ENCODE peak calls at places on chromosome 19, in five cellular contexts. N, M, F, R and G are unnamed samples.
A peak's percentile ranks its signal among the peaks of the same experiment; 100 is the strongest.

GRCh38 chr19:46088101-46088500 is 36.4 kb downstream of the IGFL3 start:
- DNase-seq in N (no peak), M (no peak), F (no peak), R (no peak), G (no peak)

GRCh38 chr19:53532362-53532761 is 5.6 kb upstream of the ZNF331 start:
- DNase-seq in N (no peak), M (no peak), F (no peak), R (no peak), G (no peak)

GRCh38 chr19:12965017-12965811 is 4.2 kb upstream of the DAND5 start:
- DNase-seq in N (peak; percentile 78), M (peak; percentile 93), F (no peak), R (peak; percentile 77), G (peak; percentile 90)

GRCh38 chr19:6891761-6892385 is 4.5 kb downstream of the ADGRE1 start:
- DNase-seq in N (no peak), M (no peak), F (no peak), R (no peak), G (no peak)

GRCh38 chr19:29418106-29418684 is 107.6 kb upstream of the VSTM2B start:
- DNase-seq in N (no peak), M (no peak), F (no peak), R (no peak), G (no peak)

GRCh38 chr19:29596885-29597525 is 9.1 kb upstream of the POP4 start:
- DNase-seq in N (peak; percentile 34), M (no peak), F (no peak), R (no peak), G (no peak)

GRCh38 chr19:35449347-35450043 is 1.4 kb downstream of the FFAR2 start:
- DNase-seq in N (no peak), M (no peak), F (no peak), R (no peak), G (no peak)

GRCh38 chr19:42246143-42246868 is 3.9 kb upstream of the GSK3A start:
- DNase-seq in N (peak; percentile 83), M (peak; percentile 88), F (peak; percentile 92), R (peak; percentile 87), G (peak; percentile 62)

GRCh38 chr19:2042485-2043268 is 8.4 kb downstream of the MKNK2 start:
- DNase-seq in N (peak; percentile 39), M (peak; percentile 76), F (peak; percentile 82), R (no peak), G (peak; percentile 36)

GRCh38 chr19:54315956-54316355 is 3.0 kb upstream of the LILRA5 start:
- DNase-seq in N (no peak), M (no peak), F (peak; percentile 69), R (no peak), G (no peak)

GRCh38 chr19:14023404-14024235 is 4.3 kb upstream of the RLN3 start:
- DNase-seq in N (peak; percentile 80), M (peak; percentile 77), F (no peak), R (peak; percentile 52), G (peak; percentile 82)

GRCh38 chr19:55432355-55432959 is 10.6 kb downstream of the SHISA7 start:
- DNase-seq in N (no peak), M (no peak), F (no peak), R (no peak), G (no peak)

GRCh38 chr19:8332976-8333770 is 9.9 kb downstream of the KANK3 start:
- DNase-seq in N (no peak), M (peak; percentile 63), F (no peak), R (peak; percentile 78), G (no peak)

GRCh38 chr19:46605356-46605821 is 4.3 kb downstream of the CALM3 start:
- DNase-seq in N (no peak), M (no peak), F (peak; percentile 73), R (no peak), G (no peak)

GRCh38 chr19:14089412-14089661 is 1.2 kb downstream of the SAMD1 start:
- DNase-seq in N (peak; percentile 33), M (no peak), F (no peak), R (no peak), G (no peak)

GRCh38 chr19:5937550-5937949 is 23.5 kb downstream of the CAPS start:
- DNase-seq in N (no peak), M (peak; percentile 13), F (no peak), R (no peak), G (no peak)

GRCh38 chr19:48364564-48365363 is 597 bp downstream of the SYNGR4 start:
- DNase-seq in N (no peak), M (no peak), F (no peak), R (no peak), G (no peak)

GRCh38 chr19:47427241-47428176 is 8.2 kb upstream of the MEIS3 start:
- DNase-seq in N (peak; percentile 68), M (peak; percentile 74), F (no peak), R (peak; percentile 40), G (peak; percentile 70)

GRCh38 chr19:11486661-11487503 is 6.0 kb upstream of the ELAVL3 start:
- DNase-seq in N (no peak), M (no peak), F (no peak), R (no peak), G (no peak)

GRCh38 chr19:55264531-55264930 is 5.7 kb upstream of the PPP6R1 start:
- DNase-seq in N (no peak), M (no peak), F (no peak), R (no peak), G (no peak)

GRCh38 chr19:15570420-15570819 is 44.6 kb upstream of the CYP4F8 start:
- DNase-seq in N (no peak), M (no peak), F (no peak), R (no peak), G (no peak)

GRCh38 chr19:14333101-14333871 is 48.0 kb upstream of the ADGRE5 start:
- DNase-seq in N (peak; percentile 75), M (peak; percentile 77), F (no peak), R (no peak), G (peak; percentile 67)

GRCh38 chr19:48484931-48485612 is 15.9 kb downstream of the CYTH2 start:
- DNase-seq in N (no peak), M (no peak), F (no peak), R (no peak), G (no peak)

GRCh38 chr19:5480427-5480836 is 25.2 kb downstream of the ZNRF4 start:
- DNase-seq in N (peak; percentile 38), M (peak; percentile 68), F (no peak), R (no peak), G (peak; percentile 73)

GRCh38 chr19:51091895-51092873 is 9.5 kb upstream of the KLK14 start:
- DNase-seq in N (no peak), M (no peak), F (no peak), R (no peak), G (no peak)

GRCh38 chr19:50893047-50893737 is 18.0 kb downstream of the KLK4 start:
- DNase-seq in N (no peak), M (no peak), F (no peak), R (no peak), G (peak; percentile 24)

GRCh38 chr19:43605875-43606568 is 5.9 kb upstream of the SRRM5 start:
- DNase-seq in N (no peak), M (no peak), F (no peak), R (no peak), G (no peak)

GRCh38 chr19:33194884-33195710 is 967 bp downstream of the LRP3 start:
- DNase-seq in N (peak; percentile 69), M (peak; percentile 80), F (no peak), R (no peak), G (peak; percentile 64)

GRCh38 chr19:33196446-33197193 is 2.5 kb downstream of the LRP3 start:
- DNase-seq in N (no peak), M (no peak), F (no peak), R (peak; percentile 6), G (no peak)

GRCh38 chr19:33195711-33196347 is 1.7 kb downstream of the LRP3 start:
- DNase-seq in N (no peak), M (no peak), F (no peak), R (peak; percentile 24), G (no peak)

GRCh38 chr19:33199441-33200265 is 5.5 kb downstream of the LRP3 start:
- DNase-seq in N (no peak), M (peak; percentile 34), F (no peak), R (no peak), G (no peak)

DNA sequence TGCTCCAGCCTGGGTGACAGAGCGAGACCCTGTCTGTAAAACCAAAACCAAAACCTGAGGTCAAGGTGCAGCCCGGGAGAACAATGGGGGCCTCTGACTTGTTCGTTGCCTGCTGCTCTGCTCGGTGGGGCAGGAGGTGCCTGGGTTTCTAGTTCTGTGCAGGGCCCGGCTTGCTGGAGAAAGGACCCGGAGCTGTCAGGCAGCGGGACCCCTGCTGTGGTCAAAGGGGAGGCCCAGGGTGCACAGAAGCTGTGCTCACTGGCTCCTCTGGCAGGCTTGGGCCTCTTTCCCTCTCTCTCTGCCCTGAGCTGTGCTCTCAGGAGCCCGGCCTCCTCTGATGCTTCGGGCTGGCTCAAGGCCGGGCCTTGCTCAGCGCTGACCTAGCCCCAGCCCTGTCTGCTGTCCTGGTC is 3.5 kb downstream of the LRP3 start:
- DNase-seq in N (no peak), M (no peak), F (no peak), R (no peak), G (no peak)
- H3K4me1 ChIP-seq in N (no peaks in the 10 kb centered on the region), M (peaks cover 3% of the 10 kb centered on the region), F (peaks cover 11% of the 10 kb centered on the region), R (peaks cover 9% of the 10 kb centered on the region), G (peaks cover 5% of the 10 kb centered on the region)

DNA sequence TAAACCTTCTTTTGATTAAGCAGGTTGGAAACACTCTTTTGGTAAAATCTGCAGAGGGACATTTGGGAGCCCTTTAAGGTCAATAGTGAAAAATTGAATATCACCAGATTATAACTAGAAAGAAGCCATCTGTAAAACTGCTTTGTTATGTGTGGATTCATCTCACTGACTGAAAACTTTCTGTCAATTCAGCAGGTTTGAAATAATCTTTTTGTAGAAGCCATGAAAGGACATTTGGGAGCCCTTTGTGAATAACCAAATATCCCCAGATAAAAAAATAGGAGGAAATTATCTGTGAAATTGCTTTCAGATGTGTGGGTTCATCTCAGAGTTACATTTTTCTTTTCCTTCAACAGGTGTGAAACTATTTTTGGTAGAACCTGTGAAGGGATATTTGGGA is 1690.7 kb downstream of the UQCRFS1 start:
- DNase-seq in N (no peak), M (no peak), F (no peak), R (no peak), G (no peak)
- H3K4me1 ChIP-seq in N (no peaks in the 10 kb centered on the region), M (no peaks in the 10 kb centered on the region), F (no peaks in the 10 kb centered on the region), R (no peaks in the 10 kb centered on the region), G (no peaks in the 10 kb centered on the region)

DNA sequence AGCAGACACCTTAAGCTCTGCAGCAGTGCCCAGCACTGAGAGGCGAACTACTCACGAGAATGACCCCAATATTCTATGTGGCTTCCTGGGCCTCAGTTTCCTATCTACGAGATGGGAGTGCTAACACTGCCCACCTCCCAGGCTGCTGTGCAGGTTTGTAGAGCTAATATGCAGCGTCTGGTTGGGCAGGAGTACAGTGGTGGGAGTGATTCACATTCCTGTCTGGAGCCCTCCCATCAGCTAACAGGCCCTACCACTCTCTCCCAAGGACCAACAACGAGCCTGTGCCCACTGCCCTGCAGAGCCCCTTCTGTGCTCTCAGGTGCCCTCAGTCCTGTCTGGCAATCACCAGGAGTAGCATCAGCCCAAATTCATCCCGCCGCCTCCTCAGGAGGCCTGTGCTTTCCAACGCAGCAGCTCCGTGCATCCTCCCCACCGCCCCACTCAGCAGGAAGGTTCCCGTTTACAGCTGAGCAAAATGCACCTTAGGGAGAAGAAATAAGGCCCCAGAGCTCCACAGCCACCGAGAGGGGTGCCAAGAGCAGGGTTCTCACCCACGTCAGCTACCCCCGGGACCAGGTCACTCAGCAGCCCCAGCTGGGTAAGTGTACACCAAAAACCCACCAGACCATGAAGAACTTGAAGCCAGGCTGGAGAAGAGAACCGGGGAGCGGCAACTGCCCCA is 6.6 kb downstream of the AKT2 start:
- DNase-seq in N (no peak), M (peak; percentile 33), F (no peak), R (no peak), G (no peak)
- H3K4me1 ChIP-seq in N (peaks cover 15% of the 10 kb centered on the region), M (peaks cover 31% of the 10 kb centered on the region), F (peaks cover 84% of the 10 kb centered on the region), R (peaks cover 89% of the 10 kb centered on the region), G (peaks cover 2% of the 10 kb centered on the region)

DNA sequence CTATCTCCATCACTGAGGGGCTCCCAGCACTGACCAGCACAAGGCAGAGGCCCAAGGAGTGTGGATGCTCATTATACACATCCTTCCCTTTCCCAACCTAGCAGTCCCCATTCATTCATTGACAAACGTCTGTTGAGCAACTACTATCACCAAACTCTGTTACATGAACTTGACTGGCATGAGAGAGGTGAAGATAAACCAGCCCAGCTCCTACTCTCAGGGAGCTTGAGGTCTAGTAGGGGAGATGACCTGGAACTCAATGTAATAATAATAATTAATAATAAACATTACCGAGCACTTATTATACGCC is 8.9 kb upstream of the CEACAM16 start:
- DNase-seq in N (no peak), M (no peak), F (no peak), R (no peak), G (no peak)
- H3K4me1 ChIP-seq in N (peaks cover 8% of the 10 kb centered on the region), M (peaks cover 2% of the 10 kb centered on the region), F (peaks cover 13% of the 10 kb centered on the region), R (peaks cover 37% of the 10 kb centered on the region), G (peaks cover 13% of the 10 kb centered on the region)